ENCODE peak calls at places on chromosomes 5 and 9, in eight cellular contexts. One of them, this sample, is unnamed.

GRCh38 chr9:137372693-137373610 is 50.0 kb downstream of the EXD3 start:
- DNase-seq in stimulated activated CD8-positive, alpha-beta memory T cell treated with anti-CD3 and anti-CD28 coated beads, Interleukin-7, amount 100 ng/mL, for 24 hours: no peak
- DNase-seq in stimulated activated CD4-positive, alpha-beta T cell treated with anti-CD3 and anti-CD28 coated beads, Interleukin-15, amount 100 ng/mL, for 1 hour: no peak
- DNase-seq in kidney glomerular epithelial cell: no peak
- DNase-seq in 8988T: no peak
- DNase-seq in AG08396: no peak
- DNase-seq in pancreas: peak
- DNase-seq in HT1080: no peak
- DNase-seq in this sample: no peak

GRCh38 chr5:154712518-154713437 is 42.4 kb upstream of the LARP1 start:
- DNase-seq in stimulated activated CD8-positive, alpha-beta memory T cell treated with anti-CD3 and anti-CD28 coated beads, Interleukin-7, amount 100 ng/mL, for 24 hours: no peak
- DNase-seq in stimulated activated CD4-positive, alpha-beta T cell treated with anti-CD3 and anti-CD28 coated beads, Interleukin-15, amount 100 ng/mL, for 1 hour: no peak
- DNase-seq in kidney glomerular epithelial cell: no peak
- DNase-seq in 8988T: no peak
- DNase-seq in AG08396: no peak
- DNase-seq in pancreas: peak
- DNase-seq in HT1080: no peak
- DNase-seq in this sample: peak

GRCh38 chr9:132166599-132166998 is 4.7 kb downstream of the NTNG2 start:
- DNase-seq in stimulated activated CD8-positive, alpha-beta memory T cell treated with anti-CD3 and anti-CD28 coated beads, Interleukin-7, amount 100 ng/mL, for 24 hours: no peak
- DNase-seq in stimulated activated CD4-positive, alpha-beta T cell treated with anti-CD3 and anti-CD28 coated beads, Interleukin-15, amount 100 ng/mL, for 1 hour: no peak
- DNase-seq in kidney glomerular epithelial cell: no peak
- DNase-seq in 8988T: no peak
- DNase-seq in AG08396: no peak
- DNase-seq in pancreas: no peak
- DNase-seq in HT1080: no peak
- DNase-seq in this sample: no peak

GRCh38 chr9:127559247-127559680 is 52.8 kb upstream of the STXBP1 start:
- DNase-seq in stimulated activated CD8-positive, alpha-beta memory T cell treated with anti-CD3 and anti-CD28 coated beads, Interleukin-7, amount 100 ng/mL, for 24 hours: no peak
- DNase-seq in stimulated activated CD4-positive, alpha-beta T cell treated with anti-CD3 and anti-CD28 coated beads, Interleukin-15, amount 100 ng/mL, for 1 hour: no peak
- DNase-seq in kidney glomerular epithelial cell: no peak
- DNase-seq in 8988T: no peak
- DNase-seq in AG08396: no peak
- DNase-seq in pancreas: no peak
- DNase-seq in HT1080: no peak
- DNase-seq in this sample: no peak

GRCh38 chr5:150497274-150497988 is 10.5 kb upstream of the NDST1 start:
- DNase-seq in stimulated activated CD8-positive, alpha-beta memory T cell treated with anti-CD3 and anti-CD28 coated beads, Interleukin-7, amount 100 ng/mL, for 24 hours: no peak
- DNase-seq in stimulated activated CD4-positive, alpha-beta T cell treated with anti-CD3 and anti-CD28 coated beads, Interleukin-15, amount 100 ng/mL, for 1 hour: no peak
- DNase-seq in kidney glomerular epithelial cell: peak
- DNase-seq in 8988T: peak
- DNase-seq in AG08396: peak
- DNase-seq in pancreas: no peak
- DNase-seq in HT1080: peak
- DNase-seq in this sample: no peak

GRCh38 chr5:8839361-8840055 is 706.4 kb downstream of the SEMA5A start:
- DNase-seq in stimulated activated CD8-positive, alpha-beta memory T cell treated with anti-CD3 and anti-CD28 coated beads, Interleukin-7, amount 100 ng/mL, for 24 hours: no peak
- DNase-seq in stimulated activated CD4-positive, alpha-beta T cell treated with anti-CD3 and anti-CD28 coated beads, Interleukin-15, amount 100 ng/mL, for 1 hour: no peak
- DNase-seq in kidney glomerular epithelial cell: no peak
- DNase-seq in 8988T: no peak
- DNase-seq in AG08396: no peak
- DNase-seq in pancreas: no peak
- DNase-seq in HT1080: no peak
- DNase-seq in this sample: no peak

GRCh38 chr9:109166771-109167601 is at the start of gene FRRS1L:
- DNase-seq in stimulated activated CD8-positive, alpha-beta memory T cell treated with anti-CD3 and anti-CD28 coated beads, Interleukin-7, amount 100 ng/mL, for 24 hours: no peak
- DNase-seq in stimulated activated CD4-positive, alpha-beta T cell treated with anti-CD3 and anti-CD28 coated beads, Interleukin-15, amount 100 ng/mL, for 1 hour: no peak
- DNase-seq in kidney glomerular epithelial cell: no peak
- DNase-seq in 8988T: no peak
- DNase-seq in AG08396: peak
- DNase-seq in pancreas: peak
- DNase-seq in HT1080: no peak
- DNase-seq in this sample: no peak

GRCh38 chr9:111399772-111400563 is 69.9 kb upstream of the OR2K2 start:
- DNase-seq in stimulated activated CD8-positive, alpha-beta memory T cell treated with anti-CD3 and anti-CD28 coated beads, Interleukin-7, amount 100 ng/mL, for 24 hours: no peak
- DNase-seq in stimulated activated CD4-positive, alpha-beta T cell treated with anti-CD3 and anti-CD28 coated beads, Interleukin-15, amount 100 ng/mL, for 1 hour: no peak
- DNase-seq in kidney glomerular epithelial cell: no peak
- DNase-seq in 8988T: no peak
- DNase-seq in AG08396: no peak
- DNase-seq in pancreas: no peak
- DNase-seq in HT1080: peak
- DNase-seq in this sample: peak

GRCh38 chr5:30505014-30505886 is 688.2 kb upstream of the CDH6 start:
- DNase-seq in stimulated activated CD8-positive, alpha-beta memory T cell treated with anti-CD3 and anti-CD28 coated beads, Interleukin-7, amount 100 ng/mL, for 24 hours: no peak
- DNase-seq in stimulated activated CD4-positive, alpha-beta T cell treated with anti-CD3 and anti-CD28 coated beads, Interleukin-15, amount 100 ng/mL, for 1 hour: no peak
- DNase-seq in kidney glomerular epithelial cell: peak
- DNase-seq in 8988T: no peak
- DNase-seq in AG08396: no peak
- DNase-seq in pancreas: no peak
- DNase-seq in HT1080: peak
- DNase-seq in this sample: no peak

GRCh38 chr5:66223637-66224036 is 79.5 kb downstream of the SREK1 start:
- DNase-seq in stimulated activated CD8-positive, alpha-beta memory T cell treated with anti-CD3 and anti-CD28 coated beads, Interleukin-7, amount 100 ng/mL, for 24 hours: no peak
- DNase-seq in stimulated activated CD4-positive, alpha-beta T cell treated with anti-CD3 and anti-CD28 coated beads, Interleukin-15, amount 100 ng/mL, for 1 hour: no peak
- DNase-seq in kidney glomerular epithelial cell: no peak
- DNase-seq in 8988T: no peak
- DNase-seq in AG08396: no peak
- DNase-seq in pancreas: no peak
- DNase-seq in HT1080: peak
- DNase-seq in this sample: no peak

GRCh38 chr9:90099262-90099982 is 494.6 kb downstream of the GADD45G start:
- DNase-seq in stimulated activated CD8-positive, alpha-beta memory T cell treated with anti-CD3 and anti-CD28 coated beads, Interleukin-7, amount 100 ng/mL, for 24 hours: no peak
- DNase-seq in stimulated activated CD4-positive, alpha-beta T cell treated with anti-CD3 and anti-CD28 coated beads, Interleukin-15, amount 100 ng/mL, for 1 hour: no peak
- DNase-seq in kidney glomerular epithelial cell: peak
- DNase-seq in 8988T: no peak
- DNase-seq in AG08396: no peak
- DNase-seq in pancreas: no peak
- DNase-seq in HT1080: no peak
- DNase-seq in this sample: no peak